ENCODE peak calls at places on chromosomes 7 and 10, in nine cellular contexts. One of them, this sample, is unnamed.
A peak's percentile ranks its signal among the peaks of the same experiment; 100 is the strongest.

GRCh38 chr10:61835909-61836232 is 65.6 kb upstream of the ARID5B start:
- DNase-seq in testis: no peak
- DNase-seq in A549: no peak
- DNase-seq in fibroblast of villous mesenchyme: no peak
- DNase-seq in GM12878: no peak
- DNase-seq in AG10803: peak; percentile 56
- DNase-seq in breast epithelium: no peak
- DNase-seq in RWPE2: no peak
- DNase-seq in WERI-Rb-1: no peak
- DNase-seq in this sample: no peak

GRCh38 chr10:111756541-111757061 is 427.0 kb downstream of the GPAM start:
- DNase-seq in WERI-Rb-1: peak; percentile 70
- DNase-seq in breast epithelium: no peak
- DNase-seq in RWPE2: no peak
- DNase-seq in testis: peak; percentile 76
- DNase-seq in A549: peak; percentile 1
- DNase-seq in AG10803: peak; percentile 49
- DNase-seq in fibroblast of villous mesenchyme: peak; percentile 16
- DNase-seq in GM12878: no peak
- DNase-seq in this sample: no peak

GRCh38 chr7:70215491-70215890 is 617.2 kb downstream of the AUTS2 start:
- DNase-seq in fibroblast of villous mesenchyme: peak; percentile 12
- DNase-seq in AG10803: peak; percentile 79
- DNase-seq in RWPE2: no peak
- DNase-seq in A549: no peak
- DNase-seq in testis: no peak
- DNase-seq in GM12878: no peak
- DNase-seq in breast epithelium: no peak
- DNase-seq in WERI-Rb-1: no peak
- DNase-seq in this sample: no peak

GRCh38 chr7:34445653-34446052 is 212.4 kb upstream of the NPSR1 start:
- DNase-seq in breast epithelium: no peak
- DNase-seq in GM12878: no peak
- DNase-seq in fibroblast of villous mesenchyme: no peak
- DNase-seq in WERI-Rb-1: no peak
- DNase-seq in AG10803: peak; percentile 44
- DNase-seq in RWPE2: no peak
- DNase-seq in A549: no peak
- DNase-seq in testis: no peak
- DNase-seq in this sample: no peak

GRCh38 chr10:60942604-60943269 is 1.2 kb downstream of the RHOBTB1 start:
- DNase-seq in testis: peak; percentile 76
- DNase-seq in GM12878: no peak
- DNase-seq in fibroblast of villous mesenchyme: peak; percentile 92
- DNase-seq in WERI-Rb-1: peak; percentile 9
- DNase-seq in RWPE2: no peak
- DNase-seq in A549: no peak
- DNase-seq in AG10803: peak; percentile 60
- DNase-seq in breast epithelium: no peak
- DNase-seq in this sample: no peak

GRCh38 chr7:20742913-20743312 is 43.8 kb downstream of the SP8 start:
- DNase-seq in WERI-Rb-1: no peak
- DNase-seq in RWPE2: no peak
- DNase-seq in A549: no peak
- DNase-seq in fibroblast of villous mesenchyme: no peak
- DNase-seq in testis: no peak
- DNase-seq in GM12878: no peak
- DNase-seq in AG10803: no peak
- DNase-seq in breast epithelium: no peak
- DNase-seq in this sample: no peak

GRCh38 chr10:110407301-110408170 is 90.2 kb upstream of the DUSP5 start:
- DNase-seq in RWPE2: no peak
- DNase-seq in fibroblast of villous mesenchyme: no peak
- DNase-seq in testis: no peak
- DNase-seq in A549: no peak
- DNase-seq in GM12878: no peak
- DNase-seq in breast epithelium: no peak
- DNase-seq in WERI-Rb-1: no peak
- DNase-seq in AG10803: no peak
- DNase-seq in this sample: no peak

GRCh38 chr7:140898794-140899548 is 25.8 kb downstream of the BRAF start:
- DNase-seq in testis: no peak
- DNase-seq in RWPE2: no peak
- DNase-seq in WERI-Rb-1: no peak
- DNase-seq in GM12878: no peak
- DNase-seq in A549: no peak
- DNase-seq in AG10803: no peak
- DNase-seq in breast epithelium: no peak
- DNase-seq in fibroblast of villous mesenchyme: peak; percentile 19
- DNase-seq in this sample: no peak

GRCh38 chr10:86756511-86757109 is at the start of gene BMPR1A:
- DNase-seq in RWPE2: no peak
- DNase-seq in breast epithelium: peak; percentile 76
- DNase-seq in testis: no peak
- DNase-seq in A549: no peak
- DNase-seq in WERI-Rb-1: peak; percentile 95
- DNase-seq in AG10803: peak; percentile 85
- DNase-seq in fibroblast of villous mesenchyme: peak; percentile 90
- DNase-seq in GM12878: no peak
- DNase-seq in this sample: no peak

DNA sequence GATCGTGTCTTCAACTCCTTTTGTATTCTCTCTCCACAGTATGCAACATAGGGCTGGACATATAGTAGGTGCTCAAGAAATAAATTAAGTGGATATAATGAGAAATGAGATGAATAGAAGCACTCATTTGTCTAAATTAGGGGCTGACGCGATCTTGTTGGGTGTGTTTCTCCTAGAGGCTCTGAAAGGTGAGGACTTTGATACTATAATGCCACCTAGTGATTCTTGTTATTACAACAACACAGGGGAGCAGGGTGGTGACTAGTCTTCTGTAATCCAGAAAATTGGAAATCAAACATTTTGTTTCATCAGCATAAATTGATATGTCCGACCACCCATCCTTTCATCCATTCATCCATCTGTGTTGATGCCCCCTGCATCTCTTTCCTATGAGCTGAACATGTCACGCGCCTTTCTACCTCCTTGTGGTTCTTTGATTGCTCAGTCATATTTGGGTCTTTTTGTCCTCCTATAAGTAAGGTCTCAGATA is 3.4 kb upstream of the CFAP58 start:
- DNase-seq in A549: peak; percentile 62
- DNase-seq in breast epithelium: no peak
- DNase-seq in WERI-Rb-1: no peak
- DNase-seq in testis: no peak
- DNase-seq in GM12878: peak; percentile 53
- DNase-seq in fibroblast of villous mesenchyme: peak; percentile 80
- DNase-seq in RWPE2: no peak
- DNase-seq in AG10803: peak; percentile 74
- DNase-seq in this sample: no peak
- TF ChIP-seq CTCF in A549: peak; percentile 95
- TF ChIP-seq CTCF in breast epithelium: peak; percentile 83
- TF ChIP-seq CTCF in WERI-Rb-1: peak; percentile 37
- TF ChIP-seq CTCF in testis: peak; percentile 54
- TF ChIP-seq CTCF in GM12878: peak; percentile 84
- TF ChIP-seq CTCF in fibroblast of villous mesenchyme: peak; percentile 68
- TF ChIP-seq CTCF in RWPE2: peak; percentile 87
- TF ChIP-seq CTCF in AG10803: peak; percentile 73
- TF ChIP-seq CTCF in this sample: peak; percentile 92

GRCh38 chr10:26534384-26534783 is 96.2 kb downstream of the APBB1IP start:
- DNase-seq in breast epithelium: no peak
- DNase-seq in RWPE2: no peak
- DNase-seq in fibroblast of villous mesenchyme: no peak
- DNase-seq in testis: peak; percentile 62
- DNase-seq in WERI-Rb-1: no peak
- DNase-seq in GM12878: no peak
- DNase-seq in A549: no peak
- DNase-seq in AG10803: no peak
- DNase-seq in this sample: no peak
- TF ChIP-seq CTCF in breast epithelium: no peak
- TF ChIP-seq CTCF in RWPE2: no peak
- TF ChIP-seq CTCF in fibroblast of villous mesenchyme: no peak
- TF ChIP-seq CTCF in testis: no peak
- TF ChIP-seq CTCF in WERI-Rb-1: no peak
- TF ChIP-seq CTCF in GM12878: no peak
- TF ChIP-seq CTCF in A549: peak; percentile 21
- TF ChIP-seq CTCF in AG10803: no peak
- TF ChIP-seq CTCF in this sample: no peak

GRCh38 chr7:42278360-42278759 is 41.4 kb upstream of the GLI3 start:
- DNase-seq in A549: no peak
- DNase-seq in GM12878: no peak
- DNase-seq in breast epithelium: no peak
- DNase-seq in RWPE2: no peak
- DNase-seq in WERI-Rb-1: no peak
- DNase-seq in fibroblast of villous mesenchyme: no peak
- DNase-seq in AG10803: no peak
- DNase-seq in testis: no peak
- DNase-seq in this sample: no peak

GRCh38 chr7:42269161-42269560 is 32.2 kb upstream of the GLI3 start:
- DNase-seq in testis: no peak
- DNase-seq in A549: no peak
- DNase-seq in AG10803: no peak
- DNase-seq in WERI-Rb-1: no peak
- DNase-seq in breast epithelium: no peak
- DNase-seq in RWPE2: no peak
- DNase-seq in fibroblast of villous mesenchyme: no peak
- DNase-seq in GM12878: no peak
- DNase-seq in this sample: no peak

GRCh38 chr7:42274052-42274451 is 37.0 kb upstream of the GLI3 start:
- DNase-seq in WERI-Rb-1: no peak
- DNase-seq in GM12878: no peak
- DNase-seq in testis: no peak
- DNase-seq in A549: no peak
- DNase-seq in RWPE2: no peak
- DNase-seq in fibroblast of villous mesenchyme: peak; percentile 74
- DNase-seq in AG10803: no peak
- DNase-seq in breast epithelium: no peak
- DNase-seq in this sample: no peak

GRCh38 chr7:42272793-42273665 is 36.0 kb upstream of the GLI3 start:
- DNase-seq in AG10803: peak; percentile 49
- DNase-seq in GM12878: no peak
- DNase-seq in RWPE2: no peak
- DNase-seq in fibroblast of villous mesenchyme: peak; percentile 48
- DNase-seq in testis: no peak
- DNase-seq in breast epithelium: no peak
- DNase-seq in WERI-Rb-1: no peak
- DNase-seq in A549: no peak
- DNase-seq in this sample: no peak
- TF ChIP-seq CTCF in AG10803: peak; percentile 67
- TF ChIP-seq CTCF in GM12878: no peak
- TF ChIP-seq CTCF in RWPE2: peak; percentile 65
- TF ChIP-seq CTCF in fibroblast of villous mesenchyme: peak; percentile 73
- TF ChIP-seq CTCF in testis: no peak
- TF ChIP-seq CTCF in breast epithelium: no peak
- TF ChIP-seq CTCF in WERI-Rb-1: peak; percentile 54
- TF ChIP-seq CTCF in A549: no peak
- TF ChIP-seq CTCF in this sample: peak; percentile 77

GRCh38 chr7:35726654-35727053 is 31.7 kb upstream of the HERPUD2 start:
- DNase-seq in WERI-Rb-1: no peak
- DNase-seq in fibroblast of villous mesenchyme: no peak
- DNase-seq in testis: no peak
- DNase-seq in breast epithelium: no peak
- DNase-seq in GM12878: no peak
- DNase-seq in RWPE2: no peak
- DNase-seq in AG10803: no peak
- DNase-seq in A549: no peak
- DNase-seq in this sample: no peak

GRCh38 chr7:35727571-35727970 is 32.6 kb upstream of the HERPUD2 start:
- DNase-seq in A549: no peak
- DNase-seq in RWPE2: no peak
- DNase-seq in GM12878: no peak
- DNase-seq in AG10803: no peak
- DNase-seq in fibroblast of villous mesenchyme: peak; percentile 33
- DNase-seq in testis: no peak
- DNase-seq in WERI-Rb-1: no peak
- DNase-seq in breast epithelium: no peak
- DNase-seq in this sample: no peak

GRCh38 chr7:35723011-35723410 is 28.1 kb upstream of the HERPUD2 start:
- DNase-seq in A549: no peak
- DNase-seq in RWPE2: no peak
- DNase-seq in AG10803: no peak
- DNase-seq in fibroblast of villous mesenchyme: no peak
- DNase-seq in WERI-Rb-1: no peak
- DNase-seq in GM12878: no peak
- DNase-seq in testis: no peak
- DNase-seq in breast epithelium: no peak
- DNase-seq in this sample: no peak

GRCh38 chr7:35722054-35722849 is 27.3 kb upstream of the HERPUD2 start:
- DNase-seq in RWPE2: no peak
- DNase-seq in fibroblast of villous mesenchyme: peak; percentile 42
- DNase-seq in A549: no peak
- DNase-seq in WERI-Rb-1: no peak
- DNase-seq in AG10803: no peak
- DNase-seq in breast epithelium: no peak
- DNase-seq in GM12878: no peak
- DNase-seq in testis: no peak
- DNase-seq in this sample: no peak

DNA sequence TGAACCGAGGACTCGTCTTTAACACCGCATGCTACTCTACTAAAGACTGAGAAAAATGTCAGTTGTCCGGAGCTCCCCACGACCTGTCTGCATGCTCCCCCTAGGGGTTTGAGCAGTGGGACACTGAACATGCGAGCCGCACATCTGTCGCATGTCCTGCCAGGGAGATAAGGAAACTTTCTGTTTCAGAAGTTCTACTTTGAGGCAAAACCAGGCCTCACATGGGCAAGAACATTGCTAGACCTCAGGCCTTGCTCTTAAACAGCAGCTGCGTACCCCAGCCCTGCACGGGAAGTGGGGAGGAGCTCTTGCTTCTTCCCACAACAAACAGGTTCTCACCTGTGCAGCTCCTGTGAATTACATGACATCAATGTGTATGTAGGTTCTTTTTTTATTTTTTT is 30.3 kb upstream of the HERPUD2 start:
- DNase-seq in testis: no peak
- DNase-seq in A549: no peak
- DNase-seq in RWPE2: no peak
- DNase-seq in AG10803: no peak
- DNase-seq in fibroblast of villous mesenchyme: no peak
- DNase-seq in WERI-Rb-1: no peak
- DNase-seq in GM12878: peak; percentile 93
- DNase-seq in breast epithelium: no peak
- DNase-seq in this sample: no peak
- TF ChIP-seq CTCF in testis: no peak
- TF ChIP-seq CTCF in A549: no peak
- TF ChIP-seq CTCF in RWPE2: no peak
- TF ChIP-seq CTCF in AG10803: no peak
- TF ChIP-seq CTCF in fibroblast of villous mesenchyme: no peak
- TF ChIP-seq CTCF in WERI-Rb-1: peak; percentile 9
- TF ChIP-seq CTCF in GM12878: peak; percentile 57
- TF ChIP-seq CTCF in breast epithelium: no peak
- TF ChIP-seq CTCF in this sample: no peak

This sample was measured in chondrocyte.